ENCODE peak calls at places on chromosomes 16 and 17, in ten cellular contexts. F is bronchial epithelial cell; R is fibroblast of mammary gland; W is GM12865; Z is heart right ventricle; V is AG10803; H is activated B cell treated with CpG ODN at 0.5 μM for 24 hours; D is left lung; E is chondrocyte; L is activated CD8-positive, alpha-beta T cell treated with anti-CD3 and anti-CD28 coated beads for 36 hours. X is an unnamed sample.

GRCh38 chr17:82892869-82893565 is 53.2 kb upstream of the ZNF750 start:
- DNase-seq in E (peak; percentile 67), F (no peak), V (no peak), L (peak; percentile 77), R (no peak), W (no peak), D (peak; percentile 81), H (no peak), Z (peak; percentile 57), X (no peak)

GRCh38 chr16:22232277-22233049 is 26.4 kb downstream of the EEF2K start:
- DNase-seq in L (peak; percentile 73), E (no peak), H (no peak), Z (no peak), D (no peak), W (peak; percentile 5), F (peak; percentile 79), V (no peak), R (peak; percentile 63), X (no peak)

GRCh38 chr16:70781800-70782199 is 19.2 kb downstream of the VAC14 start:
- DNase-seq in F (no peak), E (no peak), V (no peak), D (peak; percentile 43), Z (peak; percentile 29), R (no peak), L (no peak), W (no peak), H (no peak), X (no peak)

GRCh38 chr16:12119562-12119961 is 143.0 kb downstream of the SNX29 start:
- DNase-seq in D (no peak), F (peak; percentile 46), Z (no peak), L (no peak), W (no peak), H (no peak), V (peak; percentile 26), E (peak; percentile 52), R (no peak), X (no peak)

GRCh38 chr17:876272-876671 is 94.1 kb downstream of the MRM3 start:
- DNase-seq in L (peak; percentile 61), R (no peak), V (no peak), Z (no peak), H (no peak), W (peak; percentile 16), F (no peak), D (no peak), E (no peak), X (no peak)

GRCh38 chr17:47804461-47804860 is 17.1 kb downstream of the OSBPL7 start:
- DNase-seq in F (no peak), E (no peak), Z (no peak), V (no peak), W (no peak), D (no peak), H (no peak), L (no peak), R (no peak), X (no peak)

GRCh38 chr16:54430491-54431030 is 144.0 kb upstream of the IRX3 start:
- DNase-seq in F (peak; percentile 48), D (no peak), W (no peak), V (peak; percentile 91), H (no peak), E (no peak), R (peak; percentile 88), L (no peak), Z (no peak), X (no peak)

GRCh38 chr17:20206591-20206990 is 197.4 kb downstream of the SPECC1 start:
- DNase-seq in E (no peak), D (no peak), H (no peak), W (no peak), Z (no peak), F (peak; percentile 90), R (peak; percentile 77), L (no peak), V (peak; percentile 83), X (no peak)

GRCh38 chr16:56347166-56347565 is 78.2 kb downstream of the AMFR start:
- DNase-seq in V (no peak), R (no peak), W (no peak), Z (no peak), F (no peak), D (peak; percentile 60), L (no peak), E (no peak), H (no peak), X (no peak)

GRCh38 chr16:600781-601180 is 10.9 kb downstream of the RAB40C start:
- DNase-seq in D (no peak), H (no peak), E (no peak), F (no peak), R (no peak), L (no peak), V (no peak), W (no peak), Z (no peak), X (no peak)

GRCh38 chr17:37179893-37180292 is 195.9 kb upstream of the C17orf78 start:
- DNase-seq in V (peak; percentile 49), H (no peak), L (no peak), R (peak; percentile 75), F (peak; percentile 92), W (no peak), Z (no peak), D (no peak), E (no peak), X (no peak)

GRCh38 chr17:79949646-79950292 is 85.9 kb downstream of the TBC1D16 start:
- DNase-seq in D (no peak), L (no peak), F (no peak), V (no peak), Z (no peak), H (no peak), W (no peak), E (peak; percentile 79), R (no peak), X (no peak)

GRCh38 chr16:50667497-50668367 is 13.4 kb downstream of the SNX20 start:
- DNase-seq in E (peak; percentile 42), L (peak; percentile 17), W (peak; percentile 19), V (no peak), R (no peak), H (no peak), D (no peak), F (no peak), Z (no peak), X (no peak)

GRCh38 chr17:9192010-9192409 is 170.7 kb downstream of the NTN1 start:
- DNase-seq in Z (no peak), H (no peak), W (no peak), D (no peak), V (no peak), F (no peak), R (peak; percentile 39), E (no peak), L (no peak), X (no peak)

GRCh38 chr16:525520-526180 is 1.9 kb upstream of the CAPN15 start:
- DNase-seq in V (peak; percentile 82), H (no peak), F (peak; percentile 94), Z (no peak), D (no peak), E (no peak), W (peak; percentile 91), L (peak; percentile 92), R (peak; percentile 91), X (no peak)

GRCh38 chr17:28675485-28675884 is 13.5 kb downstream of the SUPT6H start:
- DNase-seq in L (no peak), E (no peak), W (no peak), R (no peak), D (no peak), V (peak; percentile 25), Z (no peak), H (no peak), F (no peak), X (no peak)

DNA sequence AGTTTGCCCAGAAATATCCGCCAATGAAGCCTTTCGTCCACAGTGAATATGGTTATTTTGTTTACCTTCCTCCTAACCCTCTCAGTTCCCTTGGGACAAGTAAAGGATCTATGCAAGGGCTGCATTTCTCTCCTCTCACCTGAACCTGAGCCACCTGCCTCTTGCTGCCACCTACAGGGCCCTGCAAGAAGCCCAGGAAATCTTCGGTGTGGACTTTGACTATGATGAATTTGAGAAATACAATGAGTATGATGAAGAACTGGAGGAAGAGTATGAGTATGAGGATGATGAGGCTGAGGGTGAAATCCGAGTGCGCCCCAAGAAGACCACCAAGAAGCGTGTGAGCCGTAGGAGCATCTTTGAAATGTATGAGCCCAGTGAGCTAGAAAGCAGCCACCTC is 14.0 kb downstream of the SUPT6H start:
- DNase-seq in D (no peak), L (peak; percentile 24), W (peak; percentile 41), H (no peak), Z (no peak), E (no peak), R (no peak), V (no peak), F (peak; percentile 31), X (no peak)
- TF ChIP-seq CTCF in D (no peak), L (no peak), W (peak; percentile 30), H (no peak), Z (no peak), E (peak; percentile 47), R (no peak), V (no peak), F (peak; percentile 58), X (no peak)

GRCh38 chr17:76079577-76080206 is 710 bp downstream of the ZACN start:
- DNase-seq in R (no peak), H (no peak), E (peak; percentile 83), W (no peak), L (peak; percentile 27), V (no peak), F (no peak), D (no peak), Z (no peak), X (no peak)
- TF ChIP-seq CTCF in R (no peak), H (no peak), E (peak; percentile 24), W (no peak), L (no peak), V (no peak), F (no peak), D (no peak), Z (no peak), X (no peak)

GRCh38 chr17:74437702-74438101 is 5.8 kb downstream of the GPRC5C start:
- DNase-seq in D (no peak), F (no peak), R (peak; percentile 25), Z (no peak), E (no peak), L (peak; percentile 23), V (no peak), W (no peak), H (no peak), X (no peak)
- TF ChIP-seq CTCF in D (peak; percentile 68), F (peak; percentile 64), R (peak; percentile 81), Z (peak; percentile 47), E (peak; percentile 76), L (peak; percentile 85), V (peak; percentile 43), W (peak; percentile 76), H (no peak), X (no peak)

DNA sequence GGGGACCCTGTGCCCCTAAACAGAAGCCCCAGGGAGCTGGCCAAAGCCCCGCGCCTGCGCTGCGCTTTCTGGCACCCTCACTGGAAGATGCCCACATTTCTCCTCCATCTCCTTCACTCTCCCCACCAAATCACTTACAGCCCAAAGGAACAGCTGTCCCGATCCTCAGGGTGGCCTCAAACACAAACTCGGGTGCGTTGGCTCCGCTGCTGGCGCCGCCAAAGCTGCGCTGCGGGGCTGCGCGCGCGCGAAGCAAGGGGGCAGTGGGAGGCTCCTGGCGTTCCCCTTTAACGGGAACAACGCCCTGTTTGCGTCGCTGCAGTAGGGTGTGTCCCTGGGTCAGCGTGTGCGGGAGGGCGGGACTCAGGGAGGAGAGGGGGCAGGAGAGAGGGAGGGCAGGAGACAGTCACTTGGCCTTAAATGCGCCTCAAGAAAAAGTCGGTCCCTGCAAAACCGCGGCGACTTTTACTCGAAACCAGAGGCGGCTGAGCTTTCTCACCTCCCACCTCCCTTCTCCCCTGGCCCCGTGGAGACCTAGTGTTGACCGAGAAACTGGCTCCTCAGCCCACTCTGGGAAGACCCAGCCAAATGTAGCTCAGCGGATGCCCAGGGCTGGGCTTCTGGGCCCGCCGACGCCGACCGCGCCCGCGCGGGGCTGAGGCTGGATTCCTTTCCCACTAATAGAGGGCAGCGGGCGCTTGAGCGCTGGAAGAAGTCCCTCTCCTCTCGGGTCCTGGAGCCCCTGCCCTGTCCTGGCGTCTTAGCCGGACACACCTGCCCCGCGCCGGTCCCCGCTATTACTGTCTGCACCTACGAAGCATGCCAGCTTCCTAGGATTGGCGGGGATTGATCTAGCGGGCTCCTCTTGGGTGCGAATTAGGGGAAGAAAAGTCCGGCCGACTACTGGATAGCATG is 2.6 kb downstream of the PMP22 start:
- DNase-seq in W (no peak), D (peak; percentile 86), Z (peak; percentile 89), E (no peak), L (peak; percentile 27), F (peak; percentile 20), H (no peak), R (peak; percentile 94), V (peak; percentile 94), X (peak; percentile 30)
- TF ChIP-seq CTCF in W (no peak), D (no peak), Z (no peak), E (peak; percentile 56), L (no peak), F (no peak), H (no peak), R (no peak), V (peak; percentile 31), X (no peak)